ENCODE peak calls at places on chromosome 19, in ten cellular contexts. O is Caco-2; U is brain microvascular endothelial cell; D is non-pigmented ciliary epithelial cell; S is ovary; J is astrocyte of the spinal cord; E is BJ; Q is HepG2; A is H9; G is activated CD8-positive, alpha-beta T cell treated with anti-CD3 and anti-CD28 coated beads, Interleukin-2, amount 10 ng/mL, durations not matched to agents 7 days and 5 days. C is an unnamed sample.

GRCh38 chr19:633068-633785 is at the start of gene POLRMT:
- DNase-seq in U (peak), G (peak), J (peak), Q (peak), O (peak), S (peak), D (peak), E (peak), A (peak), C (peak)

GRCh38 chr19:35673121-35673804 is 6.9 kb downstream of the UPK1A start:
- DNase-seq in Q (peak), S (no peak), U (peak), G (peak), J (peak), O (peak), A (peak), D (peak), E (no peak), C (peak)

GRCh38 chr19:27794444-27795042 is 1418.4 kb downstream of the UQCRFS1 start:
- DNase-seq in E (no peak), O (no peak), D (no peak), A (peak), Q (peak), S (no peak), U (peak), J (peak), G (no peak), C (peak)

GRCh38 chr19:14542721-14543328 is 13.4 kb downstream of the TECR start:
- DNase-seq in D (no peak), A (peak), G (no peak), O (no peak), E (peak), J (no peak), S (no peak), U (no peak), Q (no peak), C (no peak)

GRCh38 chr19:32811151-32811550 is 58.4 kb downstream of the SLC7A9 start:
- DNase-seq in D (no peak), G (no peak), S (no peak), A (no peak), J (no peak), Q (no peak), U (no peak), E (no peak), O (no peak), C (no peak)

GRCh38 chr19:13619203-13619632 is 112.9 kb upstream of the CACNA1A start:
- DNase-seq in E (peak), O (no peak), U (peak), D (no peak), S (no peak), G (no peak), Q (no peak), A (no peak), J (no peak), C (no peak)

GRCh38 chr19:12938536-12939291 is at the start of gene CALR:
- DNase-seq in O (no peak), D (no peak), Q (no peak), J (no peak), U (no peak), E (no peak), A (no peak), G (no peak), S (peak), C (peak)

GRCh38 chr19:7533281-7533819 is 2.2 kb upstream of the PNPLA6 start:
- DNase-seq in J (peak), U (no peak), S (peak), D (no peak), A (peak), Q (no peak), O (no peak), G (no peak), E (no peak), C (no peak)

GRCh38 chr19:15779756-15780476 is 7.5 kb upstream of the OR10H5 start:
- DNase-seq in E (no peak), D (no peak), G (no peak), Q (peak), J (no peak), O (no peak), S (peak), A (no peak), U (no peak), C (no peak)